ENCODE peak calls at places on chromosomes 12 and 14, in six cellular contexts. W, J, I, S, V and D are unnamed samples. For H3K4me1 and H3K9me3, the result is how much of the 10 kb centered on the place peaks cover.

GRCh38 chr12:82708507-82708906 is 21.8 kb downstream of the TMTC2 start:
- DNase-seq in J (peak), S (no peak), W (no peak), I (no peak), V (no peak), D (no peak)

GRCh38 chr12:79644274-79645234 is 46.2 kb downstream of the PAWR start:
- DNase-seq in I (no peak), J (no peak), V (no peak), W (no peak), S (no peak), D (no peak)

GRCh38 chr14:74875941-74876913 is at the start of gene PROX2:
- DNase-seq in I (no peak), V (no peak), W (no peak), S (no peak), J (no peak), D (no peak)

GRCh38 chr12:95551305-95551704 is at the start of gene USP44:
- DNase-seq in S (no peak), W (no peak), I (no peak), V (no peak), J (no peak), D (no peak)

GRCh38 chr14:94171208-94171607 is 2.9 kb upstream of the PPP4R4 start:
- DNase-seq in W (no peak), J (no peak), V (no peak), S (no peak), I (no peak), D (no peak)

GRCh38 chr14:89921896-89922548 is 32.5 kb downstream of the EFCAB11 start:
- DNase-seq in S (no peak), J (no peak), I (no peak), V (no peak), W (no peak), D (no peak)

GRCh38 chr12:3545121-3545796 is 54.3 kb downstream of the PRMT8 start:
- DNase-seq in I (no peak), V (no peak), S (no peak), J (no peak), W (no peak), D (no peak)

GRCh38 chr12:31370645-31371620 is 45.0 kb upstream of the SINHCAF start:
- DNase-seq in J (no peak), I (no peak), W (no peak), S (no peak), V (no peak), D (no peak)

GRCh38 chr14:73237219-73237785 is at the start of gene PAPLN:
- DNase-seq in V (no peak), J (no peak), W (no peak), S (no peak), I (no peak), D (peak)

GRCh38 chr12:47082963-47083621 is 3.3 kb upstream of the AMIGO2 start:
- DNase-seq in I (no peak), V (no peak), J (no peak), S (no peak), W (no peak), D (no peak)

GRCh38 chr12:101782544-101782855 is 43.2 kb upstream of the SYCP3 start:
- DNase-seq in I (no peak), W (no peak), J (no peak), V (no peak), S (no peak), D (no peak)

GRCh38 chr12:20547788-20548575 is 147.2 kb upstream of the SLCO1C1 start:
- DNase-seq in V (no peak), I (no peak), W (no peak), J (no peak), S (no peak), D (no peak)

GRCh38 chr12:74722709-74723108 is 185.1 kb downstream of the ATXN7L3B start:
- DNase-seq in S (no peak), I (no peak), W (no peak), J (no peak), V (no peak), D (no peak)

GRCh38 chr12:93573552-93574223 is 1.2 kb downstream of the SOCS2 start:
- DNase-seq in J (no peak), W (no peak), V (no peak), I (no peak), S (no peak), D (no peak)

GRCh38 chr12:45122776-45123380 is 72.0 kb upstream of the DBX2 start:
- DNase-seq in J (no peak), S (no peak), W (no peak), V (no peak), I (peak), D (no peak)

GRCh38 chr12:116590561-116590960 is 31.4 kb downstream of the MAP1LC3B2 start:
- DNase-seq in S (no peak), W (no peak), J (no peak), I (no peak), V (no peak), D (no peak)

GRCh38 chr14:77458249-77458950 is 507 bp downstream of the AHSA1 start:
- DNase-seq in J (no peak), V (no peak), W (no peak), S (no peak), I (peak), D (no peak)

GRCh38 chr12:13941258-13942249 is 39.8 kb downstream of the GRIN2B start:
- DNase-seq in S (no peak), J (no peak), W (no peak), I (peak), V (no peak), D (no peak)

GRCh38 chr14:73241481-73242165 is 4.3 kb downstream of the PAPLN start:
- DNase-seq in I (no peak), J (no peak), S (no peak), V (no peak), W (no peak), D (peak)

GRCh38 chr12:105637470-105637869 is 307.0 kb downstream of the C12orf75 start:
- DNase-seq in S (no peak), I (no peak), V (no peak), W (no peak), J (no peak), D (no peak)

GRCh38 chr12:5546616-5547015 is 114.7 kb downstream of the NTF3 start:
- DNase-seq in W (no peak), I (no peak), V (no peak), J (no peak), S (no peak), D (no peak)

GRCh38 chr14:34201909-34202622 is 251.2 kb upstream of the EGLN3 start:
- DNase-seq in W (no peak), S (no peak), V (no peak), J (no peak), I (no peak), D (no peak)

GRCh38 chr14:23119362-23120327 is 590 bp upstream of the CEBPE start:
- DNase-seq in W (no peak), I (no peak), J (no peak), S (no peak), V (no peak), D (no peak)

GRCh38 chr14:21099596-21099985 is 1.1 kb upstream of the ZNF219 start:
- DNase-seq in S (no peak), V (no peak), I (no peak), W (no peak), J (no peak), D (no peak)

GRCh38 chr14:68956728-68957127 is 22.4 kb downstream of the ACTN1 start:
- DNase-seq in J (no peak), W (no peak), I (no peak), V (no peak), S (no peak), D (peak)

GRCh38 chr14:68960123-68960522 is 19.0 kb downstream of the ACTN1 start:
- DNase-seq in J (no peak), V (no peak), S (no peak), W (no peak), I (no peak), D (no peak)

GRCh38 chr14:68959035-68959434 is 20.1 kb downstream of the ACTN1 start:
- DNase-seq in V (no peak), W (no peak), J (no peak), S (no peak), I (no peak), D (no peak)

GRCh38 chr14:68958553-68958952 is 20.5 kb downstream of the ACTN1 start:
- DNase-seq in W (no peak), V (no peak), J (no peak), I (no peak), S (no peak), D (no peak)

DNA sequence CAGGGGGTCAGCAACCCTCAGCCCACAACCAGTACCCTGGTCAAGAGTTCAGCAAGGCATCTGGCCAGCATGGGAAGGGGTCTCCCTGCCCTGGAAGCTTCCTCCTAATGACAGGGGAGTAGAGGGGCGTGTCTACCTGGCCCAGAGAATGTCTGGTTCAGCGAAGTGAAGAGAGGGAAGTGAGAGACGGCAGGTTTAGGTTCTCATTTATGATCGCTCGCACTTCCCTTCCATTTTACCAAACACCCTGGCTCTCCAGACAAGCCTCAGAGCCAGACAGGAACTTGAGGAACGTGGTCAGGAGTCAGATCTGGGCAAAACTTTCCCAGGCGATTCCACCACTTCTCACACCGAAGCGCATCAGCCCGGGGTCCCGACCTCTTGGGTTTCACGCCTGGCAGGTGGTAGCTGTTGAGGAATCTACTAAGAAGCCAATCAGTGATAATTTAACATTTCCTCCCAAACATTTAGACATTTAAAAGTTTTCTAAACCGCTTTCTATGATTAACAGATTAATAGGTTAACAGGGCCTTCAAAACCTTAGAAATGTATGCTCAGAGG is 21.3 kb downstream of the ACTN1 start:
- DNase-seq in I (no peak), V (no peak), J (no peak), W (no peak), S (no peak), D (no peak)
- H3K4me1 ChIP-seq in I (under half), V (half or more), J (under half), W (under half), S (under half), D (under half)

GRCh38 chr14:39276579-39277114 is 42.9 kb downstream of the MIA2 start:
- DNase-seq in S (no peak), I (no peak), W (no peak), V (no peak), J (no peak), D (no peak)
- H3K27ac ChIP-seq in S (no peak), I (no peak), W (no peak), V (no peak), J (no peak), D (no peak)

DNA sequence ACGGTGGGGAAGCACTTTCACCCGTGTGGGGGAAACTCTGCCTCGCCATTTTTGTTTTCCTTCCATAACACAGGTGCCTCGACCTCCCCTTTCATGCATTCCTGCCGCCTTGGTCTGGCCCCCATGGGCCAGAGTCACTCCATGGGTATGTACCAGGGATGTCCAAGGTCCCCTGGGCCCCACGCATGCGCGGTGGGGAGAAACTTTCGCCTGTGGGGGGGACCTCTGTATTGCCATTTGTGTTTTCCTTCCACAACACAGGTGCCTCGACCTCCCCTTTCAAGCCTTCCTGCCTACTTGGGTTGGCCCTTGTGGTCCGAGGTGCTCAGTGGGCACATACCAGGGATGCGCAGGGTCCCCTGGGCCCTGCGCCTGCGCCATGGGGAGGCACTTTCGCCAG is 345.8 kb downstream of the ALG10 start:
- DNase-seq in W (no peak), J (no peak), V (no peak), I (no peak), S (no peak), D (no peak)
- H3K9me3 ChIP-seq in W (half or more), J (under half), V (half or more), I (under half), S (under half), D (under half)

GRCh38 chr14:104678346-104678745 is 11.1 kb upstream of the INF2 start:
- DNase-seq in V (no peak), J (no peak), I (no peak), W (no peak), S (peak), D (no peak)

GRCh38 chr14:104678901-104679705 is 10.3 kb upstream of the INF2 start:
- DNase-seq in J (no peak), I (no peak), S (peak), W (no peak), V (no peak), D (peak)

GRCh38 chr14:104676694-104677505 is 12.5 kb upstream of the INF2 start:
- DNase-seq in J (peak), W (no peak), V (no peak), S (peak), I (no peak), D (peak)

GRCh38 chr14:104676130-104676693 is 13.2 kb upstream of the INF2 start:
- DNase-seq in S (peak), I (no peak), J (no peak), V (no peak), W (no peak), D (peak)

DNA sequence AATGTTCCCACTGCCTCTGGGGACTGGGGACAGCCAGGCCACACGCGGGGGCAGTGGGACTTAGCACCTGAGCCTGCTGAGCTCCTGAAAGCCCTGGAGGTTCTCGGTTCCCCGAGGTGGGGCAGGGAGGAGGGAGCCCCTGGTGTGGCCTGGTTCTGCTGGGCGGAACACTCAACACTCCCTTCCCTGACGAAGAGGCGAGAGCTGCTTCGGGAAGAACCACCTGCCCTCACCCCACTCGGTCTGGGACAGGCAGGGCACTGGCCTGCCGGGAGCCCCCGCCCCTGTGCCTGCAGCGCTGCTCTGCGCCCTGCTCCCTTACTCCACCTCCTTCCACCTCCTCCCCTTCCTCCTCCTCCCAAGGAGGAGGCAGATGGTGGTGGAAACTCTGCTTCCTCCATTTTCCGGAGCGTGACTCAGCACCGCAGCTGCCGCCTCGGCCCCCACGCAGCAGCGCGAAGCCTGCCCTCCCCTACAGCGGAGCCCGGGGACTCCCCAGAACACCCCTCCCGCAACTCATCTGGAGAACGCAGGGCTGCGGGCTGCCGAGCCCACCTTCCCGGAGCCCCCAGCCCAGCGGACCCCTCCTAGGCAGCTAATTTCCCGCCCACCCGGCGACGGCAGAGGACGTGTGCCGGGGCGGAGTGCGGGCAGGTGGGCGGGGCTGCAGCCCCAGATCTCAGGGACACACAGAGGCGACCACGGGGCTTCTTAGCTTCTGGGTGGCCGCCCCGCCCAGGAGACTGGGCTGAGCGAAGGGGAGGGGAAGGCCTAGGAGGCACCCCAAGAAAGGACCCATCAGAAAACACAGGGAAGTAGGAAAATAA is 11.7 kb upstream of the INF2 start:
- DNase-seq in I (no peak), S (peak), V (peak), J (peak), W (no peak), D (peak)
- H3K4me1 ChIP-seq in I (under half), S (under half), V (under half), J (under half), W (half or more), D (under half)

GRCh38 chr12:28759334-28759733 is 389.7 kb upstream of the FAR2 start:
- DNase-seq in S (no peak), W (no peak), I (no peak), V (no peak), J (no peak), D (no peak)
- H3K27ac ChIP-seq in S (no peak), W (no peak), I (no peak), V (no peak), J (no peak), D (no peak)

GRCh38 chr12:84697141-84697540 is 215.5 kb downstream of the SLC6A15 start:
- DNase-seq in S (no peak), J (no peak), W (no peak), V (no peak), I (no peak), D (no peak)
- H3K9me3 ChIP-seq in S (under half), J (under half), W (under half), V (under half), I (under half), D (under half)

DNA sequence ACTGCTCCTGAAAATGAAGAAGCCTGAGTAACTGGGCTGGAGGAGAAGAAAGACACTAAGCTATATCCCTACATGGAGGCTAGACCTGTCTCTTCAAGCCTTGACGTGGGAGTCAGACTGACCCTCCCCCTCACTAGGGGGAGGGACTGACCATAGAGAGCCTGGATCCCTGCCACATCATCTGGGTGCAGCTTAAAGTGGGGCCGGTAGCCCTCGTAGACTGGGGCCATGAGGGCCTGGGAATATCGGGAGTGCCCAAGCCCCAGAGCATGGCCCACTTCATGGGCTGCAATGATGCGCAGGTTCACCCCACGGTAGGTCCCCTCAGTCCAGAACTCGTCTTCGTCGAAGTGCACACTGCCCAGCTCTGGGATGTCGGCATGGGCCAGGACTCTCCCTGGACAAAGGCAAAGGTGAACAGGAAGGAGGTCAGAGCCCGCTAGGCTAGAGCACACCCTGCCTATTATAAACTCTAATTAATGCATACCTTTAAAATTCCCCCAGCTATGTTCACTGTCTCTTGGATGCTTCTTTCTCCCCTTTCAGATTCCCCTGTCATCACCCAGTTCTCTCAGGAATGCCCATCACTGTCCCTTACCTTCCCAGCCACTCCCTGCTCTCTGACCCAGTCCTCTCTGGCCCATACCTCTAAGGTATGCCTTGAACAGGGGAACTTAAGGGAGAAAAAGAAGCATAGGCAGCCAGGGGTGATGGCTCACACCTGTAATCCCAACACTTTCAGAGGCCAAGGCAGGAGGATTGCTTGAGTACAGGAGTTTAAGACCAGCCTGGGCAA is 3.2 kb downstream of the MMP19 start:
- DNase-seq in S (no peak), J (no peak), I (no peak), W (no peak), V (no peak), D (peak)
- H3K4me1 ChIP-seq in S (under half), J (under half), I (under half), W (under half), V (under half), D (under half)

GRCh38 chr12:132621657-132622435 is 3.3 kb downstream of the P2RX2 start:
- DNase-seq in I (no peak), J (no peak), W (no peak), V (no peak), S (peak), D (no peak)

GRCh38 chr12:132623072-132623869 is 4.7 kb downstream of the P2RX2 start:
- DNase-seq in J (no peak), S (peak), I (no peak), V (no peak), W (no peak), D (no peak)

GRCh38 chr12:132620893-132621656 is 2.5 kb downstream of the P2RX2 start:
- DNase-seq in W (no peak), S (peak), J (no peak), I (no peak), V (no peak), D (no peak)

GRCh38 chr12:132624186-132624855 is 5.7 kb downstream of the P2RX2 start:
- DNase-seq in J (no peak), I (no peak), S (peak), V (no peak), W (no peak), D (no peak)

GRCh38 chr12:132622437-132623071 is 4.0 kb downstream of the P2RX2 start:
- DNase-seq in S (peak), V (no peak), J (no peak), I (no peak), W (no peak), D (no peak)
- H3K27ac ChIP-seq in S (no peak), V (peak), J (no peak), I (no peak), W (peak), D (no peak)